ENCODE peak calls at places on chromosomes 2 and 18, in six cellular contexts. W is heart right ventricle, G is stomach, J is psoas muscle, S is IMR-90, Z is right cardiac atrium. R is an unnamed sample. For H3K9me3, the result is how much of the 10 kb centered on the place peaks cover.

GRCh38 chr2:202104286-202104870 is 31.3 kb downstream of the KIAA2012 start:
- DNase-seq in Z (no peak), G (peak), W (no peak), S (peak), J (no peak), R (peak)

GRCh38 chr2:9753276-9753600 is 90.0 kb upstream of the TAF1B start:
- DNase-seq in Z (peak), W (no peak), S (peak), G (peak), J (peak), R (no peak)

GRCh38 chr18:3655637-3656050 is 205.7 kb downstream of the TGIF1 start:
- DNase-seq in W (no peak), S (no peak), J (no peak), G (no peak), Z (no peak), R (no peak)

GRCh38 chr2:98734823-98735260 is 3.9 kb upstream of the MGAT4A start:
- DNase-seq in G (no peak), J (no peak), S (no peak), W (no peak), Z (no peak), R (peak)

GRCh38 chr18:25349926-25350560 is 1.9 kb downstream of the ZNF521 start:
- DNase-seq in J (peak), W (peak), Z (peak), G (no peak), S (peak), R (no peak)

GRCh38 chr2:64718250-64718866 is 64.6 kb upstream of the SERTAD2 start:
- DNase-seq in J (no peak), S (no peak), W (no peak), G (no peak), Z (no peak), R (no peak)

GRCh38 chr2:133607679-133608078 is 39.4 kb upstream of the NCKAP5 start:
- DNase-seq in Z (no peak), G (no peak), J (no peak), S (peak), W (no peak), R (no peak)

GRCh38 chr2:78024991-78025390 is 502.8 kb upstream of the LRRTM4 start:
- DNase-seq in G (no peak), J (no peak), S (no peak), W (no peak), Z (no peak), R (no peak)

GRCh38 chr2:221546505-221547225 is 25.4 kb downstream of the EPHA4 start:
- DNase-seq in Z (no peak), W (no peak), G (no peak), S (no peak), J (no peak), R (no peak)

GRCh38 chr2:109128048-109128465 is 948 bp upstream of the SH3RF3 start:
- DNase-seq in S (peak), J (peak), G (peak), Z (peak), W (peak), R (peak)

GRCh38 chr2:24409700-24410556 is 49.6 kb upstream of the ITSN2 start:
- DNase-seq in W (peak), S (peak), J (no peak), G (peak), Z (no peak), R (peak)

GRCh38 chr2:68839260-68839833 is 31.9 kb downstream of the BMP10 start:
- DNase-seq in Z (no peak), J (no peak), S (no peak), W (no peak), G (no peak), R (peak)

GRCh38 chr2:186457908-186458307 is 28.2 kb upstream of the ZC3H15 start:
- DNase-seq in G (no peak), W (no peak), J (no peak), S (no peak), Z (no peak), R (no peak)

GRCh38 chr2:40579247-40579646 is 127.4 kb upstream of the SLC8A1 start:
- DNase-seq in W (no peak), S (peak), Z (no peak), G (no peak), J (no peak), R (no peak)

GRCh38 chr2:169091761-169092523 is 22.6 kb downstream of the DHRS9 start:
- DNase-seq in S (peak), J (no peak), G (peak), W (no peak), Z (no peak), R (no peak)

GRCh38 chr2:203928849-203929248 is 7.7 kb upstream of the ICOS start:
- DNase-seq in J (no peak), S (peak), Z (no peak), W (no peak), G (no peak), R (no peak)

GRCh38 chr2:59947917-59948534 is 605.4 kb downstream of the BCL11A start:
- DNase-seq in J (no peak), W (no peak), S (no peak), Z (no peak), G (no peak), R (no peak)

GRCh38 chr2:219230201-219230540 is 565 bp downstream of the ANKZF1 start:
- DNase-seq in G (peak), J (no peak), W (no peak), S (peak), Z (peak), R (peak)

GRCh38 chr2:109660046-109660860 is 46.1 kb downstream of the SOWAHC start:
- DNase-seq in S (no peak), W (no peak), Z (no peak), J (no peak), G (no peak), R (no peak)

GRCh38 chr18:54284967-54285785 is 15.9 kb downstream of the POLI start:
- DNase-seq in G (no peak), W (peak), J (peak), S (peak), Z (peak), R (peak)

GRCh38 chr2:43899589-43899988 is 60.8 kb downstream of the ABCG8 start:
- DNase-seq in W (no peak), Z (no peak), S (peak), J (no peak), G (no peak), R (no peak)

GRCh38 chr2:32436150-32436549 is 79.3 kb downstream of the BIRC6 start:
- DNase-seq in W (no peak), G (no peak), Z (no peak), S (peak), J (no peak), R (no peak)

GRCh38 chr2:92073036-92073814 is 2798.0 kb upstream of the TEKT4 start:
- DNase-seq in W (no peak), S (no peak), G (peak), Z (peak), J (no peak), R (no peak)

GRCh38 chr2:163997466-163997865 is 261.7 kb upstream of the FIGN start:
- DNase-seq in J (no peak), S (no peak), Z (no peak), W (no peak), G (no peak), R (no peak)

GRCh38 chr2:148813603-148814065 is 61.4 kb upstream of the KIF5C start:
- DNase-seq in S (no peak), W (no peak), J (no peak), Z (no peak), G (peak), R (peak)

GRCh38 chr2:96089356-96090180 is 26.8 kb downstream of the ADRA2B start:
- DNase-seq in S (no peak), W (peak), J (no peak), Z (peak), G (peak), R (no peak)

GRCh38 chr18:63505566-63506335 is 29.0 kb downstream of the SERPINB5 start:
- DNase-seq in S (peak), J (no peak), G (no peak), W (no peak), Z (no peak), R (peak)

DNA sequence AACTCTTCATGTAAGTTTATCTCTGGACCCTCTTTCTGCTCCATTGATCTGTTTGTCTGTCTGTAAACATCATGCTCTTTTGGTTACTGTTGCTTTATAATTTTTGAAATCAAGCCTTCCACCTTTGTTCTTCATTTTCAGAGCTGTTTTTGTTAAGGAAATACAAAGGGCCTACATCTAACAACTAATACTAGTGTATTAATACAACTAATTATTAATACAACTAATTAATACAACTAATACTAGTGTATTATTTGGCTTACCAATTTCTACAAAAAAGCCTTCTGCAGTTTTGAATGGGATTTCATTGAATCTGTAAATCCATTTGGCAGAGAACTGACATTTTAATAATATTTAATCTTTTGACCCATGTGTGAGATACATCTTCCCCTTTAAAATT is 66.7 kb downstream of the ATP9B start:
- DNase-seq in G (no peak), J (no peak), Z (no peak), S (no peak), W (no peak), R (no peak)
- H3K4me3 ChIP-seq in G (no peak), J (no peak), Z (no peak), S (no peak), W (no peak), R (no peak)

DNA sequence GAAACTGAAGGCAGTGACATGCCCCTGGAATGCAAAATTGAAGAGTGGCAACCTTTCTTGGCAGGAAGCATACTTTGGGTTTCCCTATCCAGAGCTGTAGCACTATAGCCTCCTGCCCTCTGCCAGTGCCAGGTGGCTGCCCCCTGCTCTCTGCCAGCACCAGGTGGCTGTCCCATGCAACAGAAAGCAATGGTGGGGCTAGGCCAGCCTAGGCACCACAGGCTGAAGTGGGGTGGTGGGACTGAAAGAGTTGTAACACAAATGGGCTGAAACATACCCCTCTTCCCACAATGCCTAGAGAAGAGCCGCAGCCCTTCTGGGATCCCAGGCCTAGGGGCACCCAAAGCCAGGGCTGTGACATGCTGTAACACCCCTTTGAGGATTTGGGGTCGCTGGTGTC is 1739.3 kb upstream of the LRRTM1 start:
- DNase-seq in J (no peak), G (no peak), S (no peak), W (no peak), Z (no peak), R (no peak)
- H3K9me3 ChIP-seq in J (under half), G (under half), S (under half), W (under half), Z (under half), R (under half)

GRCh38 chr2:172098650-172099471 is 3.8 kb downstream of the DLX2 start:
- DNase-seq in S (peak), J (peak), W (no peak), G (no peak), Z (no peak), R (peak)
- H3K4me3 ChIP-seq in S (peak), J (peak), W (no peak), G (peak), Z (no peak), R (no peak)

DNA sequence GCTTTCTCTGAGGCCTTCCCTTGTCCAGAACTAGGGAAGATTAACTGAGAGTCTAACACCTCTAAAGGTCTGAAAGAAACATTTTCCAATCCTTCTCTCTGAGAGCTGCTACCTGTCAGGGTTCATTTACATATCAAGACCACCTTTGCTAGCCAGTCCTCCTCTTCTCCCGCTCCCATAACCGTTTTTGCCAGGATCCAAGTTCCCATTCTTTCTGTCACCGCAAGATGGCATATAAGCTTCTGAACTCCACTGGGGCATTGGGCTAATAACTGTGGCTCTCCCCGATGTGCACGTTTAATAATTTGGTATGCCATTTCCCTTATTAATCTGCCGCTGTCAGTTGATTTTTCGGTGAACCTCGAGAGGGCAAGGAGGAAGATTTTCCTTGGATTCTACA is 510.3 kb upstream of the CNTNAP5 start:
- DNase-seq in W (no peak), S (no peak), J (no peak), G (no peak), Z (no peak), R (no peak)
- H3K9me3 ChIP-seq in W (under half), S (under half), J (under half), G (under half), Z (under half), R (under half)

R was measured in CD4-positive, CD25-positive, alpha-beta regulatory T cell.